ENCODE peak calls at places on chromosome 18, in six cellular contexts. E is lung microvascular endothelial cell; B is effector memory CD8-positive, alpha-beta T cell; S is stimulated activated CD4-positive, alpha-beta T cell treated with anti-CD3 and anti-CD28 coated beads, Interleukin-2, amount 100 ng/mL, for 48 hours; D is left ventricle myocardium superior; P is stimulated activated CD8-positive, alpha-beta memory T cell treated with anti-CD3 and anti-CD28 coated beads, Interleukin-7, amount 100 ng/mL, for 4 hours. R is an unnamed sample.

GRCh38 chr18:59005266-59005665 is 134.4 kb upstream of the SEC11C start:
- DNase-seq in P (no peak), S (no peak), B (no peak), E (no peak), D (peak), R (no peak)

GRCh38 chr18:22223263-22223960 is 54.0 kb downstream of the GATA6 start:
- DNase-seq in P (no peak), E (no peak), S (no peak), B (no peak), D (peak), R (peak)

GRCh38 chr18:3340015-3340681 is 78.2 kb downstream of the MYL12B start:
- DNase-seq in S (no peak), B (no peak), D (no peak), E (no peak), P (no peak), R (no peak)

GRCh38 chr18:48787523-48788151 is 163.1 kb downstream of the SMAD7 start:
- DNase-seq in S (no peak), E (no peak), B (no peak), D (no peak), P (no peak), R (peak)

GRCh38 chr18:24656571-24656971 is 196.1 kb downstream of the HRH4 start:
- DNase-seq in B (no peak), E (no peak), D (no peak), P (no peak), S (no peak), R (no peak)

GRCh38 chr18:74225193-74225840 is 66.4 kb downstream of the CYB5A start:
- DNase-seq in D (no peak), P (no peak), E (no peak), B (no peak), S (no peak), R (no peak)

GRCh38 chr18:9325716-9326115 is 8.9 kb upstream of the TWSG1 start:
- DNase-seq in E (no peak), S (no peak), D (no peak), P (no peak), B (no peak), R (no peak)

GRCh38 chr18:23380001-23380550 is 73.0 kb upstream of the RIOK3 start:
- DNase-seq in D (no peak), E (peak), P (no peak), S (no peak), B (no peak), R (peak)

GRCh38 chr18:79949571-79950439 is 1.6 kb downstream of the SLC66A2 start:
- DNase-seq in S (no peak), B (no peak), D (peak), E (no peak), P (no peak), R (peak)

GRCh38 chr18:63058521-63058920 is 261.0 kb downstream of the BCL2 start:
- DNase-seq in P (no peak), E (no peak), D (no peak), B (no peak), S (no peak), R (no peak)

GRCh38 chr18:48842259-48843061 is 108.3 kb downstream of the SMAD7 start:
- DNase-seq in D (peak), E (peak), S (no peak), B (peak), P (peak), R (peak)

GRCh38 chr18:65725421-65726050 is 25.3 kb upstream of the CDH7 start:
- DNase-seq in B (no peak), E (no peak), S (no peak), P (no peak), D (peak), R (no peak)